ENCODE peak calls at places on chromosomes 11 and 22, in five cellular contexts. B is fibroblast of pulmonary artery, X is AG10803, C is heart right ventricle, Y is fibroblast of lung. Z is an unnamed sample.

GRCh38 chr11:14969922-14970323 is 2.2 kb downstream of the CALCA start:
- DNase-seq in B (peak), X (no peak), C (no peak), Y (no peak), Z (peak)

GRCh38 chr11:118290923-118291322 is 13.6 kb upstream of the CD3E start:
- DNase-seq in B (peak), X (no peak), C (peak), Y (no peak), Z (peak)

GRCh38 chr11:100576044-100577021 is 110.8 kb upstream of the ARHGAP42 start:
- DNase-seq in B (peak), X (peak), C (peak), Y (peak), Z (peak)

GRCh38 chr22:48937032-48937639 is 890.5 kb downstream of the BRD1 start:
- DNase-seq in B (no peak), X (no peak), C (no peak), Y (no peak), Z (no peak)

GRCh38 chr11:70523384-70524095 is 125.2 kb downstream of the CTTN start:
- DNase-seq in B (no peak), X (no peak), C (no peak), Y (no peak), Z (no peak)

GRCh38 chr11:68312780-68313573 is 586 bp downstream of the LRP5 start:
- DNase-seq in B (no peak), X (no peak), C (no peak), Y (peak), Z (no peak)

GRCh38 chr11:21927628-21928027 is 265.3 kb upstream of the ANO5 start:
- DNase-seq in B (no peak), X (no peak), C (no peak), Y (no peak), Z (no peak)

GRCh38 chr11:11458523-11458922 is 105.5 kb upstream of the CSNK2A3 start:
- DNase-seq in B (no peak), X (no peak), C (no peak), Y (no peak), Z (no peak)

GRCh38 chr11:126197277-126197939 is 14.0 kb downstream of the RPUSD4 start:
- DNase-seq in B (no peak), X (peak), C (no peak), Y (peak), Z (peak)

GRCh38 chr11:75174781-75175370 is 24.0 kb downstream of the SLCO2B1 start:
- DNase-seq in B (peak), X (peak), C (no peak), Y (peak), Z (peak)

GRCh38 chr11:5522308-5522707 is 5.8 kb upstream of the UBQLNL start:
- DNase-seq in B (peak), X (no peak), C (no peak), Y (no peak), Z (no peak)

GRCh38 chr11:93481696-93482095 is 61.5 kb downstream of the SMCO4 start:
- DNase-seq in B (no peak), X (no peak), C (no peak), Y (no peak), Z (no peak)

GRCh38 chr22:43745783-43746356 is 66.2 kb downstream of the EFCAB6 start:
- DNase-seq in B (no peak), X (no peak), C (no peak), Y (no peak), Z (no peak)

GRCh38 chr11:33533668-33534067 is 167.0 kb downstream of the C11orf91 start:
- DNase-seq in B (peak), X (no peak), C (no peak), Y (peak), Z (peak)

GRCh38 chr22:42933783-42934144 is 76.7 kb upstream of the ARFGAP3 start:
- DNase-seq in B (peak), X (peak), C (peak), Y (peak), Z (peak)

GRCh38 chr11:34114014-34114413 is 8.6 kb downstream of the NAT10 start:
- DNase-seq in B (no peak), X (no peak), C (no peak), Y (no peak), Z (no peak)

GRCh38 chr11:10886652-10887250 is 28.9 kb upstream of the ZBED5 start:
- DNase-seq in B (no peak), X (no peak), C (no peak), Y (peak), Z (no peak)

GRCh38 chr22:44692662-44693007 is 9.4 kb upstream of the PRR5 start:
- DNase-seq in B (no peak), X (no peak), C (no peak), Y (no peak), Z (no peak)

GRCh38 chr11:62508336-62509058 is 38.1 kb downstream of the AHNAK start:
- DNase-seq in B (peak), X (peak), C (peak), Y (peak), Z (peak)

GRCh38 chr11:92941676-92942571 is 27.5 kb upstream of the MTNR1B start:
- DNase-seq in B (peak), X (peak), C (no peak), Y (no peak), Z (peak)

GRCh38 chr11:22441831-22442230 is 103.7 kb downstream of the SLC17A6 start:
- DNase-seq in B (no peak), X (no peak), C (no peak), Y (no peak), Z (no peak)

GRCh38 chr22:39666926-39667325 is 96.4 kb downstream of the CACNA1I start:
- DNase-seq in B (no peak), X (no peak), C (no peak), Y (no peak), Z (no peak)

GRCh38 chr22:46073683-46074504 is 76.4 kb upstream of the PPARA start:
- DNase-seq in B (peak), X (no peak), C (peak), Y (peak), Z (peak)

GRCh38 chr11:98862169-98862568 is 158.6 kb upstream of the CNTN5 start:
- DNase-seq in B (no peak), X (no peak), C (no peak), Y (no peak), Z (no peak)

GRCh38 chr22:22717723-22718122 is 73.3 kb downstream of the GGTLC2 start:
- DNase-seq in B (no peak), X (no peak), C (no peak), Y (no peak), Z (no peak)

GRCh38 chr11:128686745-128687177 is 7.1 kb upstream of the FLI1 start:
- DNase-seq in B (peak), X (peak), C (no peak), Y (peak), Z (peak)

GRCh38 chr11:46855167-46855566 is 9.1 kb upstream of the CKAP5 start:
- DNase-seq in B (peak), X (no peak), C (no peak), Y (peak), Z (peak)

GRCh38 chr11:8084352-8084751 is 3.3 kb downstream of the TUB start:
- DNase-seq in B (no peak), X (no peak), C (no peak), Y (no peak), Z (no peak)

GRCh38 chr22:19871845-19872778 is 17.4 kb upstream of the GNB1L start:
- DNase-seq in B (no peak), X (no peak), C (no peak), Y (no peak), Z (no peak)

GRCh38 chr22:29798801-29799200 is 31.6 kb downstream of the UQCR10 start:
- DNase-seq in B (no peak), X (no peak), C (no peak), Y (no peak), Z (no peak)
- H3K4me3 ChIP-seq in B (no peak), X (peak), C (no peak), Y (no peak), Z (no peak)

DNA sequence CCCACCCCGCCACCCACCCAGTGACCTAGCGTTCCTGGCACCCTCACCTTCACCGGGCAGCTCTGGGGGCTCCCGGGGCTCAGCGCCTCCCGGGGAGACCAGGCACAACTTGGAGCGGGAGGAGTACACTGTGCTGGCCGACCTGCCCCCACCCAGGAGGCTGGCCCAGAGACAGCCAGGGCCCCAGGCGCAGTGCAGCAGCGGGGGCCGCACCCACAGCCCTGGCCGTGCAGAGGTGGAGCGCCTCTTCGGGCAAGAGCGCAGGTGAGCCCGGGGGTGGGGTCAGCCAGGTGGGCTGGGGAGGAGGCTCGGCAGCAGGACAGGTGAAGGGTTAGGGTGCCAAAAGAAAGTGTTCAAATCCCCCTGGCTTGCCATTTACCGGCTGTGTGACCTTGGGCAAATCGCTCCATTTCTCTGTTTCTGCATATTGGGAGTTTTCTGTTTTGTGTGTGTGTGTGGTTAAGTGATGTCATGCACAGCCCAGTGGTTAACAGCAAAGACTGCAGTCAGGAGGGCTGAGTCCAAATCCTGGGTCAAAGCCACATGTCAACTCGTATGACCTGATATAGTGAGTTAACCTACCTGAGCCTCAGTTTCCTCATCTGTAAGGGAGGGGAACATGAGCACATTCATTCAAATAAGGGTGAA is 29.5 kb downstream of the TRIOBP start:
- DNase-seq in B (peak), X (peak), C (no peak), Y (no peak), Z (peak)
- TF ChIP-seq CTCF in B (peak), X (peak), C (no peak), Y (peak), Z (peak)

DNA sequence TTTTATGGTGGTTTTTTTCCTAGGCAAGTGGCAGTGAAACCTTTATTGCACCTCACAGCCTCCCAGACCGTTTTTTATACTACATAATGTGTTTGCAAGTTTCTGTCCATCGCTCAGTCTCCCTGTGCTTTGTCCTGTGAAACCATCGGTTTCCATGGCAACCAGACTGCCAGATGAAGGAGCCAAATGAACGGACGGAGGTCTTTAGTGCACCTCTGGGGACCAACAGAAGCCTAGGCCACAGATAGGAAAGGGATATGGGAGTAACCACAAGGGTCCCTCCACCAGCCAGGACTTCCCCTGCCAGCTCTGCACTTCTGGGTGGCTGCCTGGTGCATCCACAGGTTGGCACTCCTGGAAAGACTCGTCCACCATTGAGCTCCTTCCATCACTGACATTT is 165.0 kb downstream of the CHST1 start:
- DNase-seq in B (no peak), X (no peak), C (no peak), Y (no peak), Z (peak)
- H3K4me3 ChIP-seq in B (no peak), X (no peak), C (no peak), Y (no peak), Z (no peak)

GRCh38 chr11:58742981-58743880 is 11.5 kb upstream of the GLYAT start:
- DNase-seq in B (no peak), X (no peak), C (no peak), Y (no peak), Z (no peak)
- TF ChIP-seq CTCF in B (no peak), X (no peak), C (no peak), Y (no peak), Z (no peak)

DNA sequence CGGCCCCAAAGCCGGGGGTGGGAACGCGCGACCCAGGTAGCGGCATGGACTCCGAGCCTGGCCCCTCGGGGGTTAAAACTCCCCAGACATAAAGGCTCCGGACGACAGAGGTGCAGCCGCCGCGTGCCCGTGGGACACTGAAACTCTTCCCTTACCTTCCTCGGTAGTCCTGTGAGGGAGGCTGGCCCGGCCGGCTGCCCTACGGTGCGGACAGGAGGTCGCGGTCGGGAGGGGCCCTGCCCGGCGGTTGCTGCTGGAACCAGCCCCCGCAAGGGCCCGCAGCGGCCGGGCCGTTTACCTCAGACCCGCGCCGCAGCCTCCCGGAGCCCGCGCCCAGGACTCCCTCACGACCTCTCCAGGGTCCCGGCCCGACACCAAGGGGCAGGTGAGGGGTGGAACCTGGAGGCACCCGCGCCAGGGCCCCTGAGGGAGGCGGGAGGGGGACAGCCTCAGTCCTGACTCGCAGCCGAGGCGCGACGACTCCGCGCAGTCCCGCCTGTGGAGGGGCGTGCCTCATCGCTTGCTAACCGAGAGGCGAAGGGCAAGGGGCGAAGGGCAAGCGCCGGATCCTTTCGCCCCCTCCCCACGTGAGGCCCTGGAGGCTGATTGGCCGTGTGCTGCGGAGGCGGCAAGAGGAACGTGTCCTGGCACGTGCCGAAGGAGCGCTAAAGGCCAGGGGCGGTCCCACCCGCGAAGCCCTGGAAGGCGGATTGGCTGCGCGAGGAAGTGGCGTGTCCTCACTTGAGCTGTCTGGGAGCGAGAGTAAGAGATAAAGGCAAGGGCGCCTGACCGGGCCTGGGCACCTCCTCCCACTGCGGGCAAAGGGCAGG is at the start of gene UPB1:
- DNase-seq in B (no peak), X (no peak), C (no peak), Y (no peak), Z (no peak)
- H3K4me3 ChIP-seq in B (no peak), X (peak), C (no peak), Y (no peak), Z (peak)

GRCh38 chr22:41598081-41598480 is 8.4 kb upstream of the PMM1 start:
- DNase-seq in B (peak), X (peak), C (no peak), Y (peak), Z (peak)
- TF ChIP-seq CTCF in B (peak), X (peak), C (no peak), Y (peak), Z (peak)

DNA sequence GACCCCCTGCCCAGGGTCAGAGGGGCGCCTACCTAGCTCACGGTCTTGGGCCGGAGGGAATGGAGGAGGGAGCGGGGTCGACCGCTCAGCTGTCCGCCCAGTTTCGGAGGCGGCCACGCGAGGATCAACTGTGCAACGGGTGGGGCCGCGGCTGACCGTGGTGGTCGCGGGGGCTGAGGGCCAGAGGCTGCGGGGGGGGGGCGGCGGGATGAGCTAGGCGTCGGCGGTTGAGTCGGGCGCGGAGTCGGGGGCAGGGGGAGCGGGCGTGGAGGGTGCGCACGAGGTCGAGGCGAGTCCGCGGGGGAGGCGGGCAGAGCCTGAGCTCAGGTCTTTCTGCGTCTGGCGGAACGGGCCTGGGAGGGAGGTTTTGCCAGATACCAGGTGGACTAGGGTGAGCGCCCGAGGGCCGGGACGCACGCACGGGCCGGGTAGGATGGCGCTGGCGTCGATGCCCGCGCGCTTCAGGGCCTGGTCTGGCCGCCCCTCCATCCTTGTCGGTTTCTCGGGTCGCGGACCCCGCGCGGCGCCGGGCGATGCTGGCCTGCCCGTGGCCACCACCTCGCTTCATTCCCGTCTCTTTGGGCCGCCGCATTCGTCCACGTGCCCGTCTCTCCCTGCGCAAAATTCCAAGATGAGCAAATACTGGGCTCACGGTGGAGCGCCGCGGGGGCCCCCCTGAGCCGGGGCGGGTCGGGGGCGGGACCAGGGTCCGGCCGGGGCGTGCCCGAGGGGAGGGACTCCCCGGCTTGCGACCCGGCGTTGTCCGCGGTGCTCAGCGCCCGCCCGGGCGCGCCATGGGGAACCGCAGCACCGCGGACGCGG is at the start of gene DRD4:
- DNase-seq in B (peak), X (peak), C (no peak), Y (no peak), Z (peak)
- H3K4me3 ChIP-seq in B (no peak), X (no peak), C (no peak), Y (no peak), Z (peak)

DNA sequence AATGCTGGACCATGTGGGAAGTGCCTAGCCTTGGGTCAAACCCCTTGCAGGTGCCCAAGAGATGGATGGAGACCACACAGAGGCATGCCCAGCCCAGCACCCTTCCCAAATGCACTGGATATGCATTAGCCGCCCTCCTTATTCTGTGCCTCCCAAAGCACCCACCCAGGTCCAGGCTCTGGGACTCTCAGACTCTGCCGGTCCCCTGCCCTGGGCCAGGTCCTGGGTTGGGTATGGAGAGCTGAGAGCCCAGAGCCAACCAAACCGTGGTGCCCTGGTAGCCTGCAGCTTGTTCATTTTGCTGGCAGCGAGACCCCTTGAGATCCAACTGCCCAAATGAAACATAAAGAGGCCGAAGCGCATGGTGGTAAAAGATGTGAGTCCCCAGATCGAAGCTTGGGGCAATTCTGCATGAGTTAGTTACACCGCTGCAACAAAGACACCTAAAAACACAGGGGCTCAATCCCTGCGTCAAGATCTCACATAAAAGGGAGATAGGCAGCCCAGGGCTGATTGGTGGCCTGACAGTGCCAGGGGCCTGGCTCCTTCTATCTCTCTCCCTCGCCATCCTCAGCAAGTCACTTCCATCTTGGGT is 61.5 kb downstream of the MYEOV start:
- DNase-seq in B (no peak), X (no peak), C (no peak), Y (no peak), Z (no peak)
- TF ChIP-seq CTCF in B (no peak), X (no peak), C (no peak), Y (no peak), Z (no peak)

DNA sequence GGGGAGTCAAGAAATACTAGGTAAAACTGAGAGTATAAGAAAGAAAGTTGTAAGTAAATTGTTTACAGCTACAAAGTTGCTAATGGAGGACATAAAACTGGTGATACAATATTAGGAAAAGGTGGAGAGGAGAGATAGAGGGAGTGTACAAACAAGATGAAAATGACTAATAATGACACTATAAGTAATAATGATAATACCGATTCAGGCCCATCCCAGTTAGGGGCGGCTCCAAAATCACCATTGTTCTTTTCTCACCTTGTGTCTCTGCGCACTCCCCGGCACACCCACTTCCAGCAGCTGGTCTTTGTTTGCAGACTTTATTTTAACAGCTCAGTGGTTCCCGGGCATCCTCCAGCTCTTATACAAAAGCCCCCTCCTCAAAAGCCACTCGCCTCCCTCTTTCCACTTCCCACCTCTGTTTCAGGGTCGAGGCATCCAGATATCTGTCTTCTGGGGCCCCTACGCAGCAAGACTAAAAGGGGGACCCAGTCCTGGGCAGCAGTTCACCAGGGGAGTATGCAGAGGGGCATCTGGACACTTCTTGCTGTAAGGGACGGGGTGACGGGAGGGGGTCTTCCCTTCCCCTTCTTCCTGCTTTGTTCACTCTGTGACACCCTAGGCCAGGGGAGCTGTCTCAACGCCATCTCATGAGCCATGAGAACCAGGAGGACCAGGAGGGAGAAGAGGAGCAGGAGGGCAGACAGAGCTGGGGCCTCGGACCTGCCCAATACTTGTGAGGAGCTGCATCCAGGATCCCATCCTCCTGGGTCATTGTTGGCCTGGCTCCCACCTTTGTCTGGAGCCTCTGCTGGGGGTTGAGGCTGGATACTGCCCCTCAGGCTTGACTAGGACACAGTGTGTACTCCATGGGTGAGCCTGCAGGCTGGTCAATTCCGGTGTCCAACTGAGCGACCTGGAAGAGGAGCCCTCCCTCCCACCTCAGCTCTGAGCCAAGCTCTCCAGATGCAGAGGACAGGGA is 2.7 kb downstream of the APOL2 start:
- DNase-seq in B (no peak), X (no peak), C (no peak), Y (no peak), Z (no peak)
- H3K4me3 ChIP-seq in B (peak), X (peak), C (no peak), Y (no peak), Z (peak)

GRCh38 chr22:26377170-26377825 is 51.8 kb upstream of the ASPHD2 start:
- DNase-seq in B (peak), X (no peak), C (no peak), Y (no peak), Z (peak)
- TF ChIP-seq CTCF in B (peak), X (no peak), C (no peak), Y (no peak), Z (peak)

Z was measured in choroid plexus epithelial cell.